ENCODE peak calls at places on chromosomes 13 and 19, in nine cellular contexts. One of them, this sample, is unnamed.

GRCh38 chr19:21789761-21790160 is 22.4 kb upstream of the ZNF100 start:
- DNase-seq in activated CD4-positive, alpha-beta T cell treated with anti-CD3 and anti-CD28 coated beads, Interleukin-2, amount 50 U/mL, for 48 hours: no peak
- DNase-seq in naive B cell: no peak
- DNase-seq in M059J: no peak
- DNase-seq in GOT3: no peak
- DNase-seq in DND-41: no peak
- DNase-seq in colonic mucosa: no peak
- DNase-seq in GM20000: no peak
- DNase-seq in H7: no peak
- DNase-seq in this sample: no peak

GRCh38 chr19:15331419-15332310 is 674 bp downstream of the BRD4 start:
- DNase-seq in activated CD4-positive, alpha-beta T cell treated with anti-CD3 and anti-CD28 coated beads, Interleukin-2, amount 50 U/mL, for 48 hours: peak
- DNase-seq in GM20000: peak
- DNase-seq in H7: peak
- DNase-seq in GOT3: peak
- DNase-seq in M059J: peak
- DNase-seq in naive B cell: peak
- DNase-seq in DND-41: peak
- DNase-seq in colonic mucosa: peak
- DNase-seq in this sample: peak

GRCh38 chr13:98451676-98452105 is 125.2 kb downstream of the STK24 start:
- DNase-seq in GOT3: no peak
- DNase-seq in H7: no peak
- DNase-seq in GM20000: no peak
- DNase-seq in M059J: no peak
- DNase-seq in DND-41: no peak
- DNase-seq in activated CD4-positive, alpha-beta T cell treated with anti-CD3 and anti-CD28 coated beads, Interleukin-2, amount 50 U/mL, for 48 hours: no peak
- DNase-seq in naive B cell: no peak
- DNase-seq in colonic mucosa: no peak
- DNase-seq in this sample: peak

GRCh38 chr13:20145521-20145920 is 15.3 kb downstream of the GJA3 start:
- DNase-seq in M059J: no peak
- DNase-seq in activated CD4-positive, alpha-beta T cell treated with anti-CD3 and anti-CD28 coated beads, Interleukin-2, amount 50 U/mL, for 48 hours: no peak
- DNase-seq in GOT3: no peak
- DNase-seq in colonic mucosa: no peak
- DNase-seq in naive B cell: no peak
- DNase-seq in DND-41: no peak
- DNase-seq in H7: no peak
- DNase-seq in GM20000: no peak
- DNase-seq in this sample: no peak

GRCh38 chr13:86900906-86901305 is 770.3 kb upstream of the SLITRK5 start:
- DNase-seq in GOT3: no peak
- DNase-seq in DND-41: no peak
- DNase-seq in naive B cell: no peak
- DNase-seq in GM20000: no peak
- DNase-seq in colonic mucosa: no peak
- DNase-seq in activated CD4-positive, alpha-beta T cell treated with anti-CD3 and anti-CD28 coated beads, Interleukin-2, amount 50 U/mL, for 48 hours: no peak
- DNase-seq in H7: no peak
- DNase-seq in M059J: no peak
- DNase-seq in this sample: no peak

GRCh38 chr13:111114362-111115050 is 604 bp upstream of the ARHGEF7 start:
- DNase-seq in activated CD4-positive, alpha-beta T cell treated with anti-CD3 and anti-CD28 coated beads, Interleukin-2, amount 50 U/mL, for 48 hours: peak
- DNase-seq in H7: peak
- DNase-seq in colonic mucosa: no peak
- DNase-seq in DND-41: no peak
- DNase-seq in GOT3: no peak
- DNase-seq in naive B cell: peak
- DNase-seq in M059J: peak
- DNase-seq in GM20000: peak
- DNase-seq in this sample: no peak

GRCh38 chr19:12783226-12783848 is 7.9 kb upstream of the JUNB start:
- DNase-seq in H7: peak
- DNase-seq in colonic mucosa: no peak
- DNase-seq in GOT3: no peak
- DNase-seq in M059J: no peak
- DNase-seq in naive B cell: no peak
- DNase-seq in GM20000: peak
- DNase-seq in activated CD4-positive, alpha-beta T cell treated with anti-CD3 and anti-CD28 coated beads, Interleukin-2, amount 50 U/mL, for 48 hours: peak
- DNase-seq in DND-41: peak
- DNase-seq in this sample: peak

GRCh38 chr19:48190288-48191284 is 20.1 kb downstream of the ZSWIM9 start:
- DNase-seq in naive B cell: peak
- DNase-seq in GOT3: no peak
- DNase-seq in H7: peak
- DNase-seq in colonic mucosa: no peak
- DNase-seq in activated CD4-positive, alpha-beta T cell treated with anti-CD3 and anti-CD28 coated beads, Interleukin-2, amount 50 U/mL, for 48 hours: peak
- DNase-seq in DND-41: no peak
- DNase-seq in GM20000: peak
- DNase-seq in M059J: peak
- DNase-seq in this sample: peak

GRCh38 chr13:41802684-41803554 is 158.0 kb downstream of the VWA8 start:
- DNase-seq in GM20000: no peak
- DNase-seq in naive B cell: no peak
- DNase-seq in colonic mucosa: no peak
- DNase-seq in activated CD4-positive, alpha-beta T cell treated with anti-CD3 and anti-CD28 coated beads, Interleukin-2, amount 50 U/mL, for 48 hours: peak
- DNase-seq in M059J: peak
- DNase-seq in H7: no peak
- DNase-seq in GOT3: no peak
- DNase-seq in DND-41: no peak
- DNase-seq in this sample: no peak

GRCh38 chr19:2852598-2852997 is 11.3 kb downstream of the ZNF555 start:
- DNase-seq in activated CD4-positive, alpha-beta T cell treated with anti-CD3 and anti-CD28 coated beads, Interleukin-2, amount 50 U/mL, for 48 hours: no peak
- DNase-seq in GOT3: no peak
- DNase-seq in naive B cell: no peak
- DNase-seq in colonic mucosa: no peak
- DNase-seq in DND-41: no peak
- DNase-seq in GM20000: no peak
- DNase-seq in H7: no peak
- DNase-seq in M059J: no peak
- DNase-seq in this sample: no peak

GRCh38 chr13:24698686-24699085 is 18.5 kb downstream of the ATP12A start:
- DNase-seq in DND-41: no peak
- DNase-seq in naive B cell: no peak
- DNase-seq in GM20000: no peak
- DNase-seq in H7: no peak
- DNase-seq in activated CD4-positive, alpha-beta T cell treated with anti-CD3 and anti-CD28 coated beads, Interleukin-2, amount 50 U/mL, for 48 hours: no peak
- DNase-seq in GOT3: no peak
- DNase-seq in M059J: no peak
- DNase-seq in colonic mucosa: no peak
- DNase-seq in this sample: no peak

GRCh38 chr13:81639984-81640582 is 1299.2 kb upstream of the SPRY2 start:
- DNase-seq in activated CD4-positive, alpha-beta T cell treated with anti-CD3 and anti-CD28 coated beads, Interleukin-2, amount 50 U/mL, for 48 hours: no peak
- DNase-seq in colonic mucosa: no peak
- DNase-seq in naive B cell: no peak
- DNase-seq in GM20000: no peak
- DNase-seq in H7: peak
- DNase-seq in DND-41: no peak
- DNase-seq in GOT3: no peak
- DNase-seq in M059J: no peak
- DNase-seq in this sample: no peak

GRCh38 chr19:32936065-32936464 is 35.7 kb downstream of the CEP89 start:
- DNase-seq in colonic mucosa: no peak
- DNase-seq in DND-41: no peak
- DNase-seq in activated CD4-positive, alpha-beta T cell treated with anti-CD3 and anti-CD28 coated beads, Interleukin-2, amount 50 U/mL, for 48 hours: no peak
- DNase-seq in GM20000: no peak
- DNase-seq in H7: no peak
- DNase-seq in M059J: no peak
- DNase-seq in naive B cell: no peak
- DNase-seq in GOT3: no peak
- DNase-seq in this sample: no peak

GRCh38 chr19:46218160-46218559 is 11.4 kb upstream of the IGFL1 start:
- DNase-seq in DND-41: peak
- DNase-seq in naive B cell: no peak
- DNase-seq in GM20000: peak
- DNase-seq in H7: peak
- DNase-seq in colonic mucosa: peak
- DNase-seq in activated CD4-positive, alpha-beta T cell treated with anti-CD3 and anti-CD28 coated beads, Interleukin-2, amount 50 U/mL, for 48 hours: peak
- DNase-seq in GOT3: no peak
- DNase-seq in M059J: peak
- DNase-seq in this sample: no peak

GRCh38 chr19:54523403-54523802 is 20.8 kb downstream of the LAIR2 start:
- DNase-seq in H7: no peak
- DNase-seq in GM20000: no peak
- DNase-seq in M059J: peak
- DNase-seq in DND-41: no peak
- DNase-seq in colonic mucosa: no peak
- DNase-seq in activated CD4-positive, alpha-beta T cell treated with anti-CD3 and anti-CD28 coated beads, Interleukin-2, amount 50 U/mL, for 48 hours: peak
- DNase-seq in naive B cell: no peak
- DNase-seq in GOT3: no peak
- DNase-seq in this sample: no peak

GRCh38 chr13:112905990-112906641 is 62.9 kb upstream of the MCF2L start:
- DNase-seq in naive B cell: no peak
- DNase-seq in GM20000: no peak
- DNase-seq in activated CD4-positive, alpha-beta T cell treated with anti-CD3 and anti-CD28 coated beads, Interleukin-2, amount 50 U/mL, for 48 hours: no peak
- DNase-seq in GOT3: no peak
- DNase-seq in colonic mucosa: no peak
- DNase-seq in M059J: no peak
- DNase-seq in DND-41: no peak
- DNase-seq in H7: peak
- DNase-seq in this sample: peak

GRCh38 chr13:58452123-58452623 is 820.6 kb downstream of the PCDH17 start:
- DNase-seq in DND-41: no peak
- DNase-seq in naive B cell: no peak
- DNase-seq in colonic mucosa: no peak
- DNase-seq in GM20000: no peak
- DNase-seq in M059J: no peak
- DNase-seq in H7: no peak
- DNase-seq in GOT3: no peak
- DNase-seq in activated CD4-positive, alpha-beta T cell treated with anti-CD3 and anti-CD28 coated beads, Interleukin-2, amount 50 U/mL, for 48 hours: no peak
- DNase-seq in this sample: no peak

GRCh38 chr13:25233861-25234260 is 53.4 kb downstream of the MTMR6 start:
- DNase-seq in M059J: no peak
- DNase-seq in activated CD4-positive, alpha-beta T cell treated with anti-CD3 and anti-CD28 coated beads, Interleukin-2, amount 50 U/mL, for 48 hours: no peak
- DNase-seq in GM20000: no peak
- DNase-seq in naive B cell: no peak
- DNase-seq in colonic mucosa: no peak
- DNase-seq in H7: no peak
- DNase-seq in DND-41: no peak
- DNase-seq in GOT3: no peak
- DNase-seq in this sample: no peak

GRCh38 chr13:67343777-67344176 is 113.6 kb upstream of the PCDH9 start:
- DNase-seq in GM20000: no peak
- DNase-seq in colonic mucosa: no peak
- DNase-seq in DND-41: no peak
- DNase-seq in H7: no peak
- DNase-seq in M059J: no peak
- DNase-seq in activated CD4-positive, alpha-beta T cell treated with anti-CD3 and anti-CD28 coated beads, Interleukin-2, amount 50 U/mL, for 48 hours: no peak
- DNase-seq in GOT3: no peak
- DNase-seq in naive B cell: no peak
- DNase-seq in this sample: no peak

GRCh38 chr13:67235265-67235664 is 5.1 kb upstream of the PCDH9 start:
- DNase-seq in H7: no peak
- DNase-seq in naive B cell: no peak
- DNase-seq in GOT3: no peak
- DNase-seq in M059J: no peak
- DNase-seq in activated CD4-positive, alpha-beta T cell treated with anti-CD3 and anti-CD28 coated beads, Interleukin-2, amount 50 U/mL, for 48 hours: no peak
- DNase-seq in GM20000: no peak
- DNase-seq in DND-41: no peak
- DNase-seq in colonic mucosa: no peak
- DNase-seq in this sample: no peak

GRCh38 chr13:55517312-55517711 is 1623.4 kb upstream of the PRR20A start:
- DNase-seq in GM20000: no peak
- DNase-seq in H7: no peak
- DNase-seq in M059J: no peak
- DNase-seq in naive B cell: no peak
- DNase-seq in GOT3: no peak
- DNase-seq in activated CD4-positive, alpha-beta T cell treated with anti-CD3 and anti-CD28 coated beads, Interleukin-2, amount 50 U/mL, for 48 hours: no peak
- DNase-seq in DND-41: peak
- DNase-seq in colonic mucosa: no peak
- DNase-seq in this sample: no peak

GRCh38 chr19:55492362-55492944 is 4.2 kb downstream of the SSC5D start:
- DNase-seq in DND-41: no peak
- DNase-seq in colonic mucosa: no peak
- DNase-seq in GM20000: no peak
- DNase-seq in M059J: peak
- DNase-seq in H7: peak
- DNase-seq in naive B cell: no peak
- DNase-seq in GOT3: no peak
- DNase-seq in activated CD4-positive, alpha-beta T cell treated with anti-CD3 and anti-CD28 coated beads, Interleukin-2, amount 50 U/mL, for 48 hours: no peak
- DNase-seq in this sample: peak

GRCh38 chr19:44640518-44640917 is 3.2 kb upstream of the PVR start:
- DNase-seq in H7: no peak
- DNase-seq in colonic mucosa: no peak
- DNase-seq in GOT3: no peak
- DNase-seq in M059J: peak
- DNase-seq in GM20000: no peak
- DNase-seq in DND-41: no peak
- DNase-seq in naive B cell: no peak
- DNase-seq in activated CD4-positive, alpha-beta T cell treated with anti-CD3 and anti-CD28 coated beads, Interleukin-2, amount 50 U/mL, for 48 hours: no peak
- DNase-seq in this sample: peak

GRCh38 chr19:38457690-38458405 is 24.4 kb downstream of the RYR1 start:
- DNase-seq in activated CD4-positive, alpha-beta T cell treated with anti-CD3 and anti-CD28 coated beads, Interleukin-2, amount 50 U/mL, for 48 hours: no peak
- DNase-seq in M059J: no peak
- DNase-seq in GOT3: no peak
- DNase-seq in DND-41: no peak
- DNase-seq in GM20000: no peak
- DNase-seq in H7: no peak
- DNase-seq in colonic mucosa: no peak
- DNase-seq in naive B cell: no peak
- DNase-seq in this sample: no peak

GRCh38 chr19:1143828-1144399 is 30.2 kb downstream of the SBNO2 start:
- DNase-seq in naive B cell: no peak
- DNase-seq in M059J: no peak
- DNase-seq in GM20000: no peak
- DNase-seq in DND-41: no peak
- DNase-seq in activated CD4-positive, alpha-beta T cell treated with anti-CD3 and anti-CD28 coated beads, Interleukin-2, amount 50 U/mL, for 48 hours: no peak
- DNase-seq in H7: no peak
- DNase-seq in GOT3: no peak
- DNase-seq in colonic mucosa: no peak
- DNase-seq in this sample: no peak

GRCh38 chr19:36257512-36257876 is 42.6 kb downstream of the ZNF146 start:
- DNase-seq in activated CD4-positive, alpha-beta T cell treated with anti-CD3 and anti-CD28 coated beads, Interleukin-2, amount 50 U/mL, for 48 hours: no peak
- DNase-seq in naive B cell: no peak
- DNase-seq in M059J: no peak
- DNase-seq in GOT3: no peak
- DNase-seq in GM20000: no peak
- DNase-seq in H7: no peak
- DNase-seq in DND-41: no peak
- DNase-seq in colonic mucosa: no peak
- DNase-seq in this sample: peak

GRCh38 chr13:24650157-24650556 is 30.1 kb upstream of the ATP12A start:
- DNase-seq in naive B cell: no peak
- DNase-seq in activated CD4-positive, alpha-beta T cell treated with anti-CD3 and anti-CD28 coated beads, Interleukin-2, amount 50 U/mL, for 48 hours: no peak
- DNase-seq in H7: no peak
- DNase-seq in GOT3: no peak
- DNase-seq in DND-41: no peak
- DNase-seq in GM20000: no peak
- DNase-seq in M059J: no peak
- DNase-seq in colonic mucosa: no peak
- DNase-seq in this sample: no peak

This sample was measured in osteoblast.